ENCODE peak calls at places on chromosomes 4 and X, in seven cellular contexts. B is lung; G is foreskin fibroblast; W is T-helper 17 cell; V is stimulated activated CD4-positive, alpha-beta T cell treated with anti-CD3 and anti-CD28 coated beads, Interleukin-2, amount 100 ng/mL, for 24 hours; O is NCI-H2171 treated with DMSO at 0.1 percent for 48 hours; E is breast epithelium. L is an unnamed sample.

GRCh38 chr4:11130195-11130975 is 298.3 kb downstream of the HS3ST1 start:
- DNase-seq in O (no peak), W (no peak), V (no peak), G (peak), E (no peak), B (no peak), L (no peak)

GRCh38 chr4:11165052-11165451 is 263.6 kb downstream of the HS3ST1 start:
- DNase-seq in W (no peak), E (no peak), O (no peak), G (no peak), B (no peak), V (no peak), L (no peak)

GRCh38 chr4:38757945-38758344 is 24.8 kb downstream of the TLR10 start:
- DNase-seq in O (no peak), E (no peak), B (no peak), V (no peak), G (no peak), W (no peak), L (no peak)

GRCh38 chr4:29756966-29757365 is 963.2 kb upstream of the PCDH7 start:
- DNase-seq in W (no peak), E (no peak), G (no peak), V (no peak), O (no peak), B (no peak), L (no peak)

GRCh38 chrX:42530027-42530426 is 247.9 kb downstream of the PPP1R2C start:
- DNase-seq in V (no peak), E (no peak), G (peak), O (no peak), W (no peak), B (no peak), L (no peak)

GRCh38 chr4:128060130-128060619 is 937 bp upstream of the LARP1B start:
- DNase-seq in W (no peak), O (peak), E (no peak), B (no peak), V (no peak), G (no peak), L (no peak)

GRCh38 chr4:145933134-145933533 is 5.5 kb downstream of the ZNF827 start:
- DNase-seq in E (no peak), B (no peak), V (no peak), G (no peak), O (no peak), W (no peak), L (no peak)

GRCh38 chrX:138073626-138074025 is 507.7 kb downstream of the ZIC3 start:
- DNase-seq in W (no peak), E (no peak), O (no peak), G (no peak), V (no peak), B (no peak), L (no peak)

L was measured in Kasumi-1.